ENCODE peak calls at places on chromosomes 1 and 21, in seven cellular contexts. X is T-helper 17 cell, L is H7, V is ACHN, Z is NCI-H446, W is hypothalamus, S is lung microvascular endothelial cell. T is an unnamed sample.

GRCh38 chr1:116448785-116449385 is 75.8 kb downstream of the ATP1A1 start:
- DNase-seq in L (no peak), W (no peak), V (no peak), X (no peak), S (no peak), Z (no peak), T (no peak)

GRCh38 chr1:192104852-192105251 is 53.4 kb upstream of the RGS18 start:
- DNase-seq in L (no peak), W (no peak), Z (no peak), S (peak; percentile 91), V (no peak), X (no peak), T (no peak)

GRCh38 chr21:26776320-26777021 is 68.7 kb downstream of the ADAMTS1 start:
- DNase-seq in V (peak; percentile 24), X (no peak), L (no peak), S (no peak), Z (no peak), W (no peak), T (no peak)

GRCh38 chr1:75338974-75339483 is 204.8 kb downstream of the LHX8 start:
- DNase-seq in S (no peak), X (no peak), V (no peak), Z (peak; percentile 26), W (no peak), L (no peak), T (no peak)

GRCh38 chr1:241235236-241235897 is 121.6 kb downstream of the RGS7 start:
- DNase-seq in S (peak; percentile 16), L (peak; percentile 15), V (no peak), Z (no peak), W (peak; percentile 7), X (no peak), T (peak; percentile 41)

GRCh38 chr1:19485362-19486187 is at the start of gene CAPZB:
- DNase-seq in L (peak; percentile 99), Z (peak; percentile 78), S (peak; percentile 91), V (peak; percentile 88), W (peak; percentile 90), X (peak; percentile 89), T (peak; percentile 91)

GRCh38 chr1:214013614-214014377 is 26.0 kb downstream of the PROX1 start:
- DNase-seq in V (no peak), S (no peak), Z (no peak), X (no peak), W (no peak), L (no peak), T (no peak)

GRCh38 chr1:203340112-203340804 is 10.7 kb downstream of the FMOD start:
- DNase-seq in V (peak; percentile 84), W (peak; percentile 76), Z (peak; percentile 90), S (peak; percentile 84), X (peak; percentile 37), L (peak; percentile 91), T (peak; percentile 64)

GRCh38 chr1:4657920-4658585 is 3.6 kb downstream of the AJAP1 start:
- DNase-seq in W (peak; percentile 68), Z (no peak), S (no peak), L (peak; percentile 48), V (no peak), X (no peak), T (peak; percentile 77)

GRCh38 chr1:110595311-110595710 is 10.8 kb downstream of the KCNA2 start:
- DNase-seq in V (no peak), W (no peak), Z (no peak), X (no peak), L (no peak), S (no peak), T (no peak)

GRCh38 chr21:44531606-44532128 is 8.3 kb downstream of the KRTAP10-1 start:
- DNase-seq in X (no peak), Z (no peak), V (no peak), W (no peak), L (peak; percentile 39), S (no peak), T (no peak)

GRCh38 chr1:46372440-46372839 is 21.7 kb upstream of the FAAH start:
- DNase-seq in X (no peak), L (no peak), Z (no peak), S (no peak), W (no peak), V (no peak), T (no peak)

GRCh38 chr1:116738673-116739370 is 15.4 kb upstream of the CD2 start:
- DNase-seq in W (no peak), S (no peak), Z (no peak), L (no peak), V (no peak), X (peak; percentile 48), T (no peak)

GRCh38 chr1:156487862-156488261 is 12.7 kb downstream of the MEF2D start:
- DNase-seq in W (no peak), X (no peak), Z (no peak), V (no peak), L (no peak), S (no peak), T (no peak)

GRCh38 chr1:100306735-100307313 is 40.8 kb downstream of the RTCA start:
- DNase-seq in L (no peak), S (peak; percentile 65), X (no peak), Z (no peak), W (no peak), V (no peak), T (no peak)

GRCh38 chr1:14255711-14256110 is 342.8 kb upstream of the KAZN start:
- DNase-seq in V (no peak), L (no peak), W (no peak), X (no peak), S (no peak), Z (no peak), T (no peak)

GRCh38 chr1:101112051-101112770 is 86.6 kb upstream of the DPH5 start:
- DNase-seq in W (no peak), X (peak; percentile 54), S (peak; percentile 96), V (no peak), Z (peak; percentile 31), L (no peak), T (no peak)

GRCh38 chr1:8631163-8631562 is 186.3 kb downstream of the RERE start:
- DNase-seq in X (no peak), V (no peak), W (no peak), S (no peak), Z (no peak), L (no peak), T (no peak)

GRCh38 chr1:222106369-222106768 is 364.5 kb upstream of the DUSP10 start:
- DNase-seq in W (no peak), Z (no peak), V (no peak), S (no peak), L (peak; percentile 10), X (no peak), T (no peak)

GRCh38 chr1:225877570-225877969 is 4.6 kb downstream of the TMEM63A start:
- DNase-seq in S (peak; percentile 66), X (no peak), L (peak; percentile 82), V (peak; percentile 41), W (peak; percentile 91), Z (no peak), T (peak; percentile 81)

GRCh38 chr1:76038306-76039004 is 36.1 kb upstream of the ST6GALNAC3 start:
- DNase-seq in L (no peak), V (no peak), X (no peak), S (no peak), Z (no peak), W (no peak), T (no peak)

GRCh38 chr1:94593611-94594010 is 52.1 kb upstream of the F3 start:
- DNase-seq in Z (no peak), L (no peak), V (no peak), S (no peak), X (no peak), W (no peak), T (no peak)

GRCh38 chr21:39332175-39332574 is 16.7 kb downstream of the HMGN1 start:
- DNase-seq in L (peak; percentile 43), W (no peak), Z (no peak), S (no peak), V (no peak), X (no peak), T (no peak)

GRCh38 chr1:210655511-210655910 is 326.8 kb downstream of the HHAT start:
- DNase-seq in L (no peak), Z (no peak), V (no peak), W (no peak), X (no peak), S (no peak), T (no peak)

GRCh38 chr1:91605566-91605965 is 104.9 kb downstream of the CDC7 start:
- DNase-seq in X (no peak), W (no peak), V (no peak), Z (no peak), L (no peak), S (no peak), T (no peak)

GRCh38 chr1:153956997-153957715 is 1.3 kb downstream of the CRTC2 start:
- DNase-seq in X (no peak), S (no peak), W (no peak), L (peak; percentile 31), Z (no peak), V (no peak), T (no peak)

GRCh38 chr1:23039308-23039826 is 20.1 kb downstream of the KDM1A start:
- DNase-seq in X (no peak), L (no peak), Z (no peak), W (no peak), S (no peak), V (no peak), T (no peak)